ENCODE peak calls at places on chromosomes 16 and 17, in five cellular contexts. A is esophagus squamous epithelium, O is thyroid gland, M is mucosa of descending colon, S is lower leg skin. Y is an unnamed sample.

GRCh38 chr17:52170963-52171572 is 12.6 kb upstream of the CA10 start:
- DNase-seq in A (no peak), O (peak), M (peak), S (no peak), Y (no peak)

GRCh38 chr16:12901597-12902436 is at the start of gene SHISA9:
- DNase-seq in A (no peak), O (peak), M (no peak), S (no peak), Y (no peak)

GRCh38 chr16:81831722-81832126 is 52.6 kb downstream of the PLCG2 start:
- DNase-seq in A (peak), O (peak), M (peak), S (no peak), Y (peak)

GRCh38 chr16:82631701-82632685 is 5.2 kb downstream of the CDH13 start:
- DNase-seq in A (no peak), O (no peak), M (no peak), S (no peak), Y (no peak)

GRCh38 chr17:80416260-80416939 is 1.4 kb downstream of the ENDOV start:
- DNase-seq in A (no peak), O (no peak), M (no peak), S (no peak), Y (no peak)

GRCh38 chr17:42198897-42199296 is 4.6 kb upstream of the GHDC start:
- DNase-seq in A (no peak), O (no peak), M (peak), S (no peak), Y (no peak)

GRCh38 chr16:84507011-84507982 is 2.8 kb upstream of the MEAK7 start:
- DNase-seq in A (no peak), O (no peak), M (no peak), S (peak), Y (no peak)

GRCh38 chr17:41464682-41465081 is 2.5 kb downstream of the KRT32 start:
- DNase-seq in A (no peak), O (peak), M (no peak), S (no peak), Y (peak)

GRCh38 chr16:83899272-83899897 is 470 bp downstream of the MLYCD start:
- DNase-seq in A (no peak), O (peak), M (peak), S (peak), Y (peak)

GRCh38 chr16:75550211-75550662 is 5.8 kb downstream of the TMEM231 start:
- DNase-seq in A (no peak), O (no peak), M (peak), S (no peak), Y (peak)

GRCh38 chr16:75566889-75567255 is 693 bp downstream of the GABARAPL2 start:
- DNase-seq in A (no peak), O (peak), M (no peak), S (no peak), Y (no peak)

GRCh38 chr17:50265690-50266306 is 8.5 kb upstream of the TMEM92 start:
- DNase-seq in A (no peak), O (no peak), M (no peak), S (peak), Y (peak)

GRCh38 chr17:29059281-29059680 is 16.3 kb downstream of the PIPOX start:
- DNase-seq in A (no peak), O (no peak), M (no peak), S (no peak), Y (no peak)

DNA sequence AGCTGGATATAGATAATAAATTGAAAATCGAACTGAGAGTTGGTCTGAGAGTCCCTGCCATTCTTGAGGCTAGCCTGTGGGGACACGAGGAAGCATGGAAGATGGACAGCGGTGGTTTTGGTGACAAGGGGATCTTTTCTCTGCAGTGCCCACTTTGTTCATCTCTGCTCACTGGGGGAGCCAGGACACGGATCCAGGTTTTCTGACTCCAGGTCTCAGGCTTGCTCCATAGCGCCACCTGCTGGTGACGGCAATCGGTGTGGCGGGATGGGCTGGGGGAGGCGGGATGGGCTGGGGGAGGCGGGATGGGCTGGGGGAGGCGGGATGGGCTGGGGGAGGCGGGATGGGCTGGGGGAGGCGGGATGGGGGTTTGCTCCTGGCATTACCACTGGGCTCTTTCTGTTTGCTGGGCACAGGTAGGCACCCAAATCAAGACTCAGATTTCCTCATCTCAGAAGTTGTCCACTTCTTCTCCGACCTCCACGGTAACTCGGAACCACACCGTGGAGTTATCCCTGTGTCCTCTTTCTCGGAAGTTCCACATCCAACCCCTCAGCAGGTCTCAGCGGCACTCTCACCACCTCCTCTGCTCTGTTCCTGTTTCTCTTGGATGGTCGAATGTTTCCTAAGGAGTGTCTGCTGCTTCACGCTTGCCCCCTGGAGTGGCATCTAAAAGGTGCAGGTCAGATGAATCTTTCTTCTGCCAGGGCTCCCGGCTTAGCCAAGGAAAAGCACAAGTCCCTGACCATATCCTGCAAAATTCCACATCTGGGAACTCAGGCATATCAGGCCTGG is 142.4 kb downstream of the CYLD start:
- DNase-seq in A (no peak), O (no peak), M (peak), S (no peak), Y (no peak)
- TF ChIP-seq CTCF in A (no peak), O (no peak), M (no peak), S (no peak), Y (no peak)

DNA sequence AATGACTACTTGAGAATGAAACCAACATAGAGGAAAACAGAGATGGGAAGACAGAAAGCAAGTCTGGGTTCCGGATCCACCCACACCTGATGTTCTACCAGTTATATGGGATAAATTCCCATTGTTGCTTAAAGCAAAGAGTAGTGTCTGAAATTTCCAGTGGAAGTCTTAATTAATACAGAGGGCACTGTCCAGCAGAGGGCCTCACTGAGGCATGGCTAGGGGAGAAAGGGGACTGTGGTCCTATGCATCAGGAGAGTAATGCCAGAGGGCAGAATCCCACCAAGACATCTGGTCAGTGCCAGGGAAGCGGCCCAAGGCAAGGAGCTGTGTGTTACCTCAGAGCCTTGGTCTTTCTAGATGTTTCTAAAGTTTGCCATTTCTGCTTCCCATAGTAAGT is 7.5 kb upstream of the UMOD start:
- DNase-seq in A (no peak), O (no peak), M (no peak), S (no peak), Y (no peak)
- TF ChIP-seq CTCF in A (no peak), O (no peak), M (no peak), S (no peak), Y (no peak)

GRCh38 chr17:74083321-74083720 is 120.2 kb upstream of the RPL38 start:
- DNase-seq in A (no peak), O (no peak), M (no peak), S (no peak), Y (no peak)

GRCh38 chr17:74080936-74081335 is 122.5 kb upstream of the RPL38 start:
- DNase-seq in A (no peak), O (no peak), M (no peak), S (no peak), Y (no peak)

GRCh38 chr17:74089869-74090464 is 113.5 kb upstream of the RPL38 start:
- DNase-seq in A (no peak), O (peak), M (peak), S (no peak), Y (no peak)

GRCh38 chr17:74086992-74087391 is 116.5 kb upstream of the RPL38 start:
- DNase-seq in A (no peak), O (no peak), M (no peak), S (no peak), Y (no peak)

GRCh38 chr17:74085434-74085833 is 118.0 kb upstream of the RPL38 start:
- DNase-seq in A (no peak), O (no peak), M (no peak), S (no peak), Y (no peak)
- TF ChIP-seq CTCF in A (no peak), O (no peak), M (no peak), S (no peak), Y (no peak)

DNA sequence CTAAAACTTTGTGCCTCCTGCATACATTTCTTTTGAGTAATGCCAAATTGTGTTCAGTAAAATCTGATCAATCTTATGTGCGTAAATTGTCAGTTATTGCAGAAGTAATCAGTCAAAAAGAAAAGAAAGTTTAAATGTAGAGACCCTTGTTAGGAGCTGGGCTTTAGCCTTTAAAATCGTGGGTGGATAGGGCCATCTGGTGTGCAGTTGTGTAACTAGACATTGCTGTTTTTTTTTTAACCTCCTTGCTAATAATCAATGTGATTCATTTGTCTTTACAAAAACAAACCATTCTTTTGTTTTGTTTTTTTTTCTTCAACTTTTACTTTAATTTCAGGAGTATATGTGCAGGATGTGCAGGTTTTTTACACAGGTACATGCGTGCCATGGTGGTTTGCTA is 5.3 kb upstream of the WWOX start:
- DNase-seq in A (no peak), O (no peak), M (no peak), S (no peak), Y (no peak)
- TF ChIP-seq CTCF in A (no peak), O (no peak), M (no peak), S (no peak), Y (no peak)

GRCh38 chr17:39705786-39706348 is 6.0 kb downstream of the ERBB2 start:
- DNase-seq in A (no peak), O (peak), M (peak), S (no peak), Y (no peak)
- TF ChIP-seq CTCF in A (no peak), O (no peak), M (no peak), S (no peak), Y (no peak)

DNA sequence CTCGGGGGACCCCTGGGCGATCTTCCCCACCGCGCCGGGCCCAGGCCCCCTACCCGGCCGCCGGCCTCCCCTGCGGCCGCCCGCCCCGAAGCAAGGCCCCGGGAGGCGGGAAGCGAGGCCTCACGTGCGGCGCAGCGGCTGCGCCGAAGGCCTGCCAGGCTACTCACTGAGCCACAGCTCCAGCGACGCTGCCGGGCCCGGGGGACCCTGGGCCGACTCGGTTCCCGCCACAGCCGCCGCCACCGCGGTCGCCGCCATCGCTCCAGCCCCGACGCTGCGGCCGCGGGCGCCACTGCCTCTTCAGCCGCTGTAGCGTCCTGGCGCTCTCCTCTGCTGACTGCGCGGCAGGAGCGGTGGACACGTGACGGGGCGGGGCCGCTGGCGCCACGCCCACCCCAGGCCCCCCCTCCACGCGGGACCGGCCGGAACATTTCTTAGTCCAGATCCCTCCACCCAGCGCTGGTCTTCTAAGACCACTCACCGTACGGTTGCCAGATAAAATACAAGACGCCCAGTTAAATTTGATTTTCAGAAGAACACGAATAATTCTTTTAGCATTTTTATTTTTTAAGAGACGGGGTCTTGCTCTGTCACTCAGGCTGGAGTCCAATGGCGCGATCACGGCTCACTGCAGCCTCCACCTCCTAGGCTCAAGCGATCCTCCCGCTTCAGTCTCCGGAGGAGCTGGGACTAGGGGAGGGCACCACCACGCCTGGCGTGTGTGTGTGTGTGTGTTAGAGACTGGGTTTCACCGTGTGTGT is at the start of gene GGA2:
- DNase-seq in A (no peak), O (peak), M (peak), S (peak), Y (peak)
- TF ChIP-seq CTCF in A (peak), O (no peak), M (no peak), S (no peak), Y (peak)

GRCh38 chr16:4517812-4518211 is 20.8 kb downstream of the CDIP1 start:
- DNase-seq in A (no peak), O (no peak), M (no peak), S (no peak), Y (no peak)
- TF ChIP-seq CTCF in A (peak), O (peak), M (no peak), S (no peak), Y (no peak)

DNA sequence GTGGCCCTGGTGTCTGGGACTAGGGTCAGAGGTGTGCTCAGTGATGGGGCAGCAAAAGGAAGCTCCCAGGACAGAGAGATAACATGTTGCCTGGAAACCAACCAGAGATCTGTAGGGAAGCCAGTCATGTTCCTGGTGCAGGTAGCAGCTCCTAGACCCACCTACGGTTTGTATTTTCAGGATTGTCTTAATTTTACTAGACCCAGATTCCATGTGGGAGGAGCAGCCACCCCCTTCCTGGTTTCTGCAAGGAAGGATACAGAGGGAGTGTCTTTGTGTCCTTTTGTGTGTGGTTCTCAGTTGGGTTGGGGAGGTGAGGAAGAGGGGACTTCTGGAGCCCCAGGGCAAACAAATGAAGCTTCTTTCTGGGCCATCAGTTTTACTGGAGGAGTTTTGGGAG is 53.9 kb downstream of the MGAT5B start:
- DNase-seq in A (no peak), O (no peak), M (no peak), S (no peak), Y (no peak)
- TF ChIP-seq CTCF in A (no peak), O (no peak), M (no peak), S (no peak), Y (no peak)

GRCh38 chr17:31511583-31511982 is 120.1 kb downstream of the RAB11FIP4 start:
- DNase-seq in A (no peak), O (no peak), M (no peak), S (no peak), Y (no peak)
- TF ChIP-seq CTCF in A (no peak), O (no peak), M (no peak), S (no peak), Y (no peak)

Y was measured in uterus.